ENCODE peak calls at places on chromosomes 7 and 10, in five cellular contexts. One of them, this sample, is unnamed.

GRCh38 chr7:140035400-140036223 is 27.1 kb downstream of the PARP12 start:
- DNase-seq in GM12865: no peak
- DNase-seq in testis: no peak
- DNase-seq in AG04450: peak
- DNase-seq in astrocyte of the spinal cord: peak
- DNase-seq in this sample: no peak

GRCh38 chr7:897771-898376 is 21.5 kb downstream of the GET4 start:
- DNase-seq in GM12865: no peak
- DNase-seq in astrocyte of the spinal cord: no peak
- DNase-seq in testis: no peak
- DNase-seq in AG04450: no peak
- DNase-seq in this sample: no peak

GRCh38 chr7:150685219-150686029 is at the start of gene GIMAP2:
- DNase-seq in astrocyte of the spinal cord: peak
- DNase-seq in GM12865: peak
- DNase-seq in AG04450: no peak
- DNase-seq in testis: no peak
- DNase-seq in this sample: peak

GRCh38 chr7:91940171-91940570 is 491 bp upstream of the AKAP9 start:
- DNase-seq in GM12865: peak
- DNase-seq in astrocyte of the spinal cord: peak
- DNase-seq in testis: peak
- DNase-seq in AG04450: no peak
- DNase-seq in this sample: no peak

GRCh38 chr7:69663911-69664310 is 65.6 kb downstream of the AUTS2 start:
- DNase-seq in astrocyte of the spinal cord: no peak
- DNase-seq in testis: no peak
- DNase-seq in AG04450: no peak
- DNase-seq in GM12865: no peak
- DNase-seq in this sample: no peak

GRCh38 chr10:110508806-110509544 is 11.3 kb downstream of the DUSP5 start:
- DNase-seq in astrocyte of the spinal cord: peak
- DNase-seq in GM12865: no peak
- DNase-seq in testis: no peak
- DNase-seq in AG04450: no peak
- DNase-seq in this sample: no peak

GRCh38 chr7:14196555-14196954 is 207.1 kb upstream of the ETV1 start:
- DNase-seq in GM12865: no peak
- DNase-seq in AG04450: no peak
- DNase-seq in testis: no peak
- DNase-seq in astrocyte of the spinal cord: peak
- DNase-seq in this sample: no peak

GRCh38 chr10:27893320-27894014 is 105.4 kb downstream of the ODAD2 start:
- DNase-seq in GM12865: no peak
- DNase-seq in astrocyte of the spinal cord: peak
- DNase-seq in AG04450: no peak
- DNase-seq in testis: no peak
- DNase-seq in this sample: no peak

GRCh38 chr7:28623105-28623730 is 210.9 kb downstream of the CREB5 start:
- DNase-seq in astrocyte of the spinal cord: peak
- DNase-seq in testis: no peak
- DNase-seq in GM12865: peak
- DNase-seq in AG04450: peak
- DNase-seq in this sample: no peak

GRCh38 chr7:1127001-1127400 is 33.0 kb downstream of the ZFAND2A start:
- DNase-seq in astrocyte of the spinal cord: no peak
- DNase-seq in AG04450: no peak
- DNase-seq in testis: no peak
- DNase-seq in GM12865: no peak
- DNase-seq in this sample: no peak

GRCh38 chr7:44617225-44617885 is 10.9 kb downstream of the OGDH start:
- DNase-seq in AG04450: no peak
- DNase-seq in GM12865: peak
- DNase-seq in astrocyte of the spinal cord: peak
- DNase-seq in testis: no peak
- DNase-seq in this sample: no peak

GRCh38 chr7:3537210-3537875 is 236.3 kb downstream of the SDK1 start:
- DNase-seq in astrocyte of the spinal cord: peak
- DNase-seq in testis: no peak
- DNase-seq in GM12865: no peak
- DNase-seq in AG04450: peak
- DNase-seq in this sample: no peak

GRCh38 chr7:131538791-131539179 is 17.6 kb downstream of the PODXL start:
- DNase-seq in GM12865: no peak
- DNase-seq in astrocyte of the spinal cord: no peak
- DNase-seq in AG04450: no peak
- DNase-seq in testis: peak
- DNase-seq in this sample: peak

GRCh38 chr10:112376578-112376855 is 2.6 kb downstream of the ACSL5 start:
- DNase-seq in testis: no peak
- DNase-seq in astrocyte of the spinal cord: no peak
- DNase-seq in AG04450: no peak
- DNase-seq in GM12865: peak
- DNase-seq in this sample: no peak

GRCh38 chr10:47299611-47299988 is 397 bp upstream of the GDF10 start:
- DNase-seq in testis: no peak
- DNase-seq in astrocyte of the spinal cord: no peak
- DNase-seq in GM12865: no peak
- DNase-seq in AG04450: no peak
- DNase-seq in this sample: no peak

GRCh38 chr7:128737867-128738390 is 1.2 kb upstream of the CALU start:
- DNase-seq in testis: no peak
- DNase-seq in astrocyte of the spinal cord: peak
- DNase-seq in AG04450: no peak
- DNase-seq in GM12865: no peak
- DNase-seq in this sample: no peak

GRCh38 chr7:124550036-124550435 is 215.6 kb downstream of the GPR37 start:
- DNase-seq in AG04450: no peak
- DNase-seq in testis: no peak
- DNase-seq in astrocyte of the spinal cord: no peak
- DNase-seq in GM12865: no peak
- DNase-seq in this sample: no peak

GRCh38 chr10:129993621-129994020 is 29.5 kb upstream of the EBF3 start:
- DNase-seq in testis: no peak
- DNase-seq in AG04450: no peak
- DNase-seq in astrocyte of the spinal cord: no peak
- DNase-seq in GM12865: no peak
- DNase-seq in this sample: no peak

GRCh38 chr10:70272925-70273316 is 10.9 kb downstream of the NPFFR1 start:
- DNase-seq in AG04450: no peak
- DNase-seq in astrocyte of the spinal cord: no peak
- DNase-seq in GM12865: peak
- DNase-seq in testis: no peak
- DNase-seq in this sample: no peak

GRCh38 chr10:22690614-22691431 is 23.6 kb downstream of the PIP4K2A start:
- DNase-seq in astrocyte of the spinal cord: no peak
- DNase-seq in testis: no peak
- DNase-seq in GM12865: no peak
- DNase-seq in AG04450: no peak
- DNase-seq in this sample: no peak

GRCh38 chr7:134255814-134256213 is 60.9 kb downstream of the SLC35B4 start:
- DNase-seq in testis: no peak
- DNase-seq in GM12865: no peak
- DNase-seq in AG04450: no peak
- DNase-seq in astrocyte of the spinal cord: no peak
- DNase-seq in this sample: no peak

GRCh38 chr7:156968183-156968582 is 18.7 kb downstream of the NOM1 start:
- DNase-seq in astrocyte of the spinal cord: no peak
- DNase-seq in GM12865: no peak
- DNase-seq in testis: no peak
- DNase-seq in AG04450: no peak
- DNase-seq in this sample: no peak

GRCh38 chr7:111531993-111532392 is 30.3 kb downstream of the IMMP2L start:
- DNase-seq in GM12865: no peak
- DNase-seq in AG04450: no peak
- DNase-seq in testis: no peak
- DNase-seq in astrocyte of the spinal cord: no peak
- DNase-seq in this sample: no peak

DNA sequence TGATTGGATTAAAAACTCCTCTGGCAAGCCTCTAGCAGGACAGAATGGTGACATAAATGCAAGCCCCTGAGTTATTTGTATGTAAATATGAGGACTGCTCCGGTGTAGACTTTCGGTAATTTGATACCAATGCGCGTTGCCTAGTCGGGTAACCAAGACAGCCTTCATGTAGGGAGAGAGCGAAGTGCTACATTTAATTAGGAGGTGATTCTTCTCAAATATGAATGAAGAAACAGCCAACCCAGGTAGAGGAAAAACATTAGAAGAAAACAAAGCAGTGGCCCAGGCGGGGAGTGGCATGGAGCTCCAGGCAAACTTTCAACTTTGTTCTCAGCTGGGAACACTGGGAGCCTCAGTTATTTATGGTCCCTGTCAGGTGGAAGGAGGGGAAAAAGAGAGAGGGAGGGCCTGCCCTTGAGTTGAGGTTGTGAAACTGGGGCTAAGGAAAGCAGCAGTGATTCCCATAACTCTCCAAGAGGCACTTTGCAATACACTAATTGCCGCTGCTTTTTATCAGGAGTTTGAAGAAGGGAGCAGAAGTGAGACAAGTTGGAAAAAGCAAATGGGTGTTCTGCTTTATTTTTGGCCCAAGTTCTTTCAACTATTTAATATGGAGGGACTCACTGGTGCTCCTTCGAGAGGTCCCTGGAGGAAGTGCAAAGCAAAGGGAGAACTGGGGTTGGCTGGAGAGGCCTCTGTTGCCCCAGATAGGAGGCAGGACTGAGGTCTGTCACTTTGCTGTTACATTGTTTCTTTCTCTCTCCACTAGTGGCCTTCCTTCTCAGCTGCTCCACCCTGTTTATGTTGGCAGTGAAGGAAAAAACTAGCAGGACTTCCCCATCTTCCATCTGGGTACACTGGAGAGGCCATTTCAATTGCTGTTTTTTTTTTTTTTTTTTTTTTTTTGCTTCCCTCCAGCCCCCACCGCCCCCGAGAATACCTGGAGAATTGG is 234.6 kb upstream of the CCDC6 start:
- DNase-seq in AG04450: no peak
- DNase-seq in GM12865: no peak
- DNase-seq in testis: peak
- DNase-seq in astrocyte of the spinal cord: peak
- DNase-seq in this sample: no peak
- H3K4me3 ChIP-seq in AG04450: no peak
- H3K4me3 ChIP-seq in GM12865: no peak
- H3K4me3 ChIP-seq in testis: peak
- H3K4me3 ChIP-seq in astrocyte of the spinal cord: peak
- H3K4me3 ChIP-seq in this sample: no peak

GRCh38 chr7:26858735-26859134 is 5.7 kb downstream of the SKAP2 start:
- DNase-seq in GM12865: no peak
- DNase-seq in astrocyte of the spinal cord: no peak
- DNase-seq in AG04450: no peak
- DNase-seq in testis: no peak
- DNase-seq in this sample: no peak

GRCh38 chr7:26861050-26861449 is 3.3 kb downstream of the SKAP2 start:
- DNase-seq in testis: no peak
- DNase-seq in AG04450: no peak
- DNase-seq in GM12865: no peak
- DNase-seq in astrocyte of the spinal cord: no peak
- DNase-seq in this sample: no peak

GRCh38 chr7:26859720-26860119 is 4.7 kb downstream of the SKAP2 start:
- DNase-seq in AG04450: no peak
- DNase-seq in astrocyte of the spinal cord: no peak
- DNase-seq in GM12865: no peak
- DNase-seq in testis: no peak
- DNase-seq in this sample: no peak

GRCh38 chr7:26858229-26858568 is 6.2 kb downstream of the SKAP2 start:
- DNase-seq in astrocyte of the spinal cord: peak
- DNase-seq in AG04450: no peak
- DNase-seq in GM12865: no peak
- DNase-seq in testis: no peak
- DNase-seq in this sample: no peak

DNA sequence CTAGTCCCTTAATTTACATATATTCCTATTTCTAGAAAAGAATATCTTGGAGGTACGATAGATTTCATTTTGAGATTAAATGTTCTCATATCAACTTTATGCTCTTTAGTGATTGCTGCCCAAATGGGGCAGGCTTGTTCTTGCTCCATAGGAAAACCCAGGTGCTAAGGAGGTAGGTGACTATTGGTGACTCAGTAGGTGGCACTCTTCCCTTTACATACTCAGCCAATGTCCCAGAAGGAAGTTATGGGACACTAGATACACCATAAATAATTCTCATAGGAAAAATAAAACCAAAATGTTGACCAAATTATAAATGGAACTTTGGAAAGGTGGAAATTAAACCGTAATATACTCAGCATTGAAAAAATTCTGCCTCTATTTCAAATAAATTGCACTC is 4.0 kb downstream of the SKAP2 start:
- DNase-seq in AG04450: no peak
- DNase-seq in GM12865: no peak
- DNase-seq in testis: no peak
- DNase-seq in astrocyte of the spinal cord: no peak
- DNase-seq in this sample: peak
- TF ChIP-seq CTCF in AG04450: no peak
- TF ChIP-seq CTCF in GM12865: no peak
- TF ChIP-seq CTCF in testis: no peak
- TF ChIP-seq CTCF in astrocyte of the spinal cord: no peak
- TF ChIP-seq CTCF in this sample: peak

GRCh38 chr7:117021960-117022359 is 68.7 kb downstream of the ST7 start:
- DNase-seq in AG04450: no peak
- DNase-seq in astrocyte of the spinal cord: no peak
- DNase-seq in testis: no peak
- DNase-seq in GM12865: no peak
- DNase-seq in this sample: no peak

GRCh38 chr7:117020605-117021002 is 67.3 kb downstream of the ST7 start:
- DNase-seq in AG04450: no peak
- DNase-seq in astrocyte of the spinal cord: no peak
- DNase-seq in GM12865: no peak
- DNase-seq in testis: no peak
- DNase-seq in this sample: no peak

GRCh38 chr7:117019786-117020604 is 66.7 kb downstream of the ST7 start:
- DNase-seq in astrocyte of the spinal cord: peak
- DNase-seq in testis: peak
- DNase-seq in AG04450: peak
- DNase-seq in GM12865: no peak
- DNase-seq in this sample: no peak

GRCh38 chr7:117023325-117023854 is 70.1 kb downstream of the ST7 start:
- DNase-seq in testis: no peak
- DNase-seq in AG04450: no peak
- DNase-seq in GM12865: peak
- DNase-seq in astrocyte of the spinal cord: no peak
- DNase-seq in this sample: no peak

DNA sequence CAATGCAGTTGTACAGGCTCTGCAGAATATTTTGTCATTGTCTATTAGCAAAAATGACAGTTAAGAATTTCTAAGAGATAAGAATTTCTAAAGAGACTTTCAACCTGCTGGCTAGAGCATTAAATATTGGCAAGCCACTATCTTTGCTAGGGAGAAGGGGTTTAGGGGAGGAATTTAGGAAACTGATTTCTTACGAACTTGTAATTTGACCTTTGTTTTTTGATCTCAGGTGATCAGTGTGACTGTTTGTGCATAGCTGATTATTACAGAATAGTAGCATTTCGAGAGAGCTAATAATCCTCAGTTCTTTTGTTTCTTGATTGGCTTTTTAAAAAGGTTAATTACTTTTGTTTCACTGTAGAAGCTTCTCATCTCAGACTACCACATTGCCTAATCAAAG is 68.1 kb downstream of the ST7 start:
- DNase-seq in AG04450: no peak
- DNase-seq in testis: no peak
- DNase-seq in GM12865: no peak
- DNase-seq in astrocyte of the spinal cord: no peak
- DNase-seq in this sample: no peak
- H3K4me3 ChIP-seq in AG04450: peak
- H3K4me3 ChIP-seq in testis: no peak
- H3K4me3 ChIP-seq in GM12865: no peak
- H3K4me3 ChIP-seq in astrocyte of the spinal cord: no peak
- H3K4me3 ChIP-seq in this sample: no peak

GRCh38 chr10:78811174-78811573 is 257.6 kb upstream of the ZMIZ1 start:
- DNase-seq in testis: no peak
- DNase-seq in GM12865: no peak
- DNase-seq in AG04450: no peak
- DNase-seq in astrocyte of the spinal cord: no peak
- DNase-seq in this sample: no peak
- TF ChIP-seq CTCF in testis: no peak
- TF ChIP-seq CTCF in GM12865: no peak
- TF ChIP-seq CTCF in AG04450: no peak
- TF ChIP-seq CTCF in astrocyte of the spinal cord: no peak
- TF ChIP-seq CTCF in this sample: no peak

This sample was measured in LNCaP clone FGC.